ENCODE peak calls at places on chromosomes 3 and 15, in four cellular contexts. I, A, M and V are unnamed samples.

GRCh38 chr3:41808152-41808551 is 153.8 kb downstream of the ULK4 start:
- DNase-seq in A (peak), I (no peak), M (no peak), V (no peak)

GRCh38 chr15:65937476-65937875 is 68.2 kb downstream of the RAB11A start:
- DNase-seq in I (no peak), M (no peak), A (peak), V (no peak)

GRCh38 chr15:48333553-48333952 is 2.3 kb downstream of the DUT start:
- DNase-seq in M (peak), I (no peak), A (no peak), V (no peak)

GRCh38 chr15:71484080-71484479 is 326.3 kb upstream of the NR2E3 start:
- DNase-seq in A (no peak), M (no peak), I (no peak), V (no peak)

GRCh38 chr3:129315386-129315991 is 36.8 kb downstream of the HMCES start:
- DNase-seq in M (peak), I (no peak), A (peak), V (no peak)

GRCh38 chr3:139202226-139202958 is 141.4 kb upstream of the MRPS22 start:
- DNase-seq in M (peak), A (no peak), I (peak), V (peak)

GRCh38 chr3:169664034-169664820 is 715 bp upstream of the MECOM start:
- DNase-seq in A (no peak), M (no peak), I (peak), V (peak)

GRCh38 chr3:4774531-4774930 is 204.7 kb upstream of the BHLHE40 start:
- DNase-seq in I (no peak), A (no peak), M (no peak), V (no peak)

GRCh38 chr3:20079621-20080020 is 39.4 kb downstream of the KAT2B start:
- DNase-seq in A (no peak), M (no peak), I (no peak), V (no peak)

GRCh38 chr3:41907330-41908073 is 54.4 kb downstream of the ULK4 start:
- DNase-seq in M (no peak), A (peak), I (no peak), V (no peak)

GRCh38 chr3:128707935-128708494 is 18.0 kb upstream of the RAB7A start:
- DNase-seq in I (no peak), A (no peak), M (no peak), V (no peak)

GRCh38 chr15:63349156-63349555 is 32.5 kb downstream of the CA12 start:
- DNase-seq in A (no peak), I (no peak), M (no peak), V (no peak)

GRCh38 chr3:16728762-16729745 is 123.8 kb upstream of the DAZL start:
- DNase-seq in I (no peak), M (no peak), A (peak), V (no peak)

GRCh38 chr15:66231421-66232266 is 21.9 kb downstream of the MEGF11 start:
- DNase-seq in I (no peak), M (no peak), A (no peak), V (no peak)

GRCh38 chr15:85742186-85742751 is 52.5 kb downstream of the KLHL25 start:
- DNase-seq in I (no peak), M (no peak), A (peak), V (no peak)

GRCh38 chr15:92645051-92645631 is 10.4 kb downstream of the FAM174B start:
- DNase-seq in I (no peak), A (no peak), M (no peak), V (no peak)

GRCh38 chr3:170437696-170438407 is 19.2 kb downstream of the CLDN11 start:
- DNase-seq in A (no peak), M (peak), I (peak), V (no peak)

GRCh38 chr3:130850044-130850797 is 43.7 kb upstream of the ATP2C1 start:
- DNase-seq in A (peak), M (peak), I (no peak), V (no peak)

GRCh38 chr3:10320320-10320677 is 613 bp downstream of the SEC13 start:
- DNase-seq in M (peak), I (no peak), A (no peak), V (no peak)

GRCh38 chr3:23217872-23218554 is 14.9 kb downstream of the UBE2E2 start:
- DNase-seq in A (peak), I (no peak), M (no peak), V (no peak)

GRCh38 chr3:172980849-172981248 is 160.2 kb downstream of the SPATA16 start:
- DNase-seq in I (no peak), A (no peak), M (no peak), V (no peak)

GRCh38 chr15:88299502-88299901 is 43.0 kb upstream of the NTRK3 start:
- DNase-seq in A (no peak), M (peak), I (no peak), V (no peak)

GRCh38 chr3:187062526-187063177 is 76.6 kb downstream of the RPL39L start:
- DNase-seq in A (peak), I (no peak), M (no peak), V (no peak)

GRCh38 chr3:58657036-58657435 is 9.5 kb downstream of the FAM3D start:
- DNase-seq in M (no peak), I (no peak), A (no peak), V (no peak)

GRCh38 chr3:58651268-58651667 is 15.3 kb downstream of the FAM3D start:
- DNase-seq in M (no peak), I (no peak), A (peak), V (no peak)

GRCh38 chr3:58654466-58654865 is 12.1 kb downstream of the FAM3D start:
- DNase-seq in A (no peak), M (no peak), I (no peak), V (no peak)

GRCh38 chr3:58656631-58657030 is 9.9 kb downstream of the FAM3D start:
- DNase-seq in I (no peak), M (no peak), A (no peak), V (no peak)

DNA sequence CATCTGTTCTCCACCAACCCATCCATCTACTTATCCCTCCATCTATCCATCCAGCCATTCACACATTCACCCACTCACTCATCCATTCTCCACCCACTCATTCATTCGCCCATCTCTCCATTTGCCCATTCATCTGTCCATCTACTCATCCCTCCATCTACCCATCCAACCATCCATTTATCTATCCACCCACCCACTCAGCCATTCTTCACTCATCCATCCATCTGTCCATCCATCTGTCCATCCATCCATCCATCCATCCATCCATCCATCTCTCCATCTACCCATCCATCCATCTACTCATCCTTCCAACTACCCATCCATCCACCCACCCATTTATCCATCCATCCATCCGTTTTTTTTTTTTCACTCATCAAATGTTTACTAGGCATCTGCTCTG is 13.9 kb downstream of the FAM3D start:
- DNase-seq in I (no peak), M (no peak), A (no peak), V (no peak)
- H3K56ac ChIP-seq in I (no peak), M (no peak), A (no peak), V (no peak)

DNA sequence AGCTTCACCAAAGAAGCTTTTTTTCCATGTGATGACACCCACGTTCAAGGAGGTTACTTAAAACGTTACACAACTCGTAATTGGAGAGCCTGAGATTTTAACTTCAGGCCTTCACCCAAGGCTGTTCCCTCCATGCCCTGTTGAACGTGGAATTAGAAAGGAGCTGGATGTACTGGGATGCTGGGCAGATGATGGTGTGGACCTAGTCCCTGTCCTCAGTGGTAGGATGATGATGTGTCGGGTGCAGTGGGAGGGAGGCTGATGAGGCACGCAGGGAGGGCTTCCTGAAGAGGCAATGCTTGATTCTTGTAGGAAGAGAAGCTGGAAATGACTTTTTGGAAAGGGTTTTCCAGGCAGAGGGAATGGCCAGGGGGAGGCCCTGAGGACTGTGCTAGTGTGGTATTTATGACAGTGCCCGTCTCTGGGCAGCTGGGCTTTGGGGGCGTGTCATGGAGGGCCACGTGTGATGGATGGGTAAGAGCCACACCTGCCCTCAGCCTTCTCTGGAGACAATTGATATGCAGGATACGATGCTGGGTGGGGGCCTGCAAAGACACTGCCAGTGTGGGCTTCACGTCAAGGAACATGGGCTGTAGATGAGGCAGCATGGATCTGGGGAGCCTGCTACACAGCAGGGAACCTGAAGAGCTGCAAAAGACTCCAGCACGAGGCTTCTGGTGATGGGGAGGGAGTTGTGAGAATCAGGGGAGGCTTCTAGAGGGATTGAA is 15.3 kb downstream of the SYNM start:
- DNase-seq in A (no peak), M (no peak), I (no peak), V (no peak)
- H3K56ac ChIP-seq in A (no peak), M (no peak), I (no peak), V (no peak)

GRCh38 chr3:66279168-66279567 is 58.4 kb downstream of the SLC25A26 start:
- DNase-seq in M (no peak), A (no peak), I (no peak), V (no peak)

GRCh38 chr3:66271231-66271630 is 50.4 kb downstream of the SLC25A26 start:
- DNase-seq in I (no peak), M (no peak), A (no peak), V (no peak)

GRCh38 chr3:66272016-66272415 is 51.2 kb downstream of the SLC25A26 start:
- DNase-seq in I (no peak), M (no peak), A (no peak), V (no peak)

GRCh38 chr3:66280304-66280703 is 59.5 kb downstream of the SLC25A26 start:
- DNase-seq in M (no peak), I (no peak), A (peak), V (no peak)

GRCh38 chr3:66276705-66277274 is 56.0 kb downstream of the SLC25A26 start:
- DNase-seq in I (peak), M (peak), A (peak), V (peak)
- H3K56ac ChIP-seq in I (no peak), M (no peak), A (no peak), V (no peak)

GRCh38 chr3:15276028-15276717 is 56.2 kb downstream of the SH3BP5 start:
- DNase-seq in A (no peak), I (no peak), M (no peak), V (no peak)
- H3K56ac ChIP-seq in A (no peak), I (no peak), M (no peak), V (no peak)

GRCh38 chr15:86776120-86776519 is 696.4 kb downstream of the AGBL1 start:
- DNase-seq in M (no peak), I (no peak), A (no peak), V (no peak)

GRCh38 chr15:86773766-86774165 is 694.1 kb downstream of the AGBL1 start:
- DNase-seq in M (no peak), I (no peak), A (no peak), V (no peak)

GRCh38 chr15:86772369-86773059 is 692.8 kb downstream of the AGBL1 start:
- DNase-seq in M (no peak), I (no peak), A (no peak), V (no peak)
- H3K56ac ChIP-seq in M (no peak), I (no peak), A (no peak), V (no peak)

GRCh38 chr15:78362716-78363426 is 22.7 kb downstream of the CRABP1 start:
- DNase-seq in A (no peak), I (no peak), M (no peak), V (no peak)
- H3K56ac ChIP-seq in A (no peak), I (no peak), M (no peak), V (no peak)

GRCh38 chr3:94568041-94568440 is 505.2 kb downstream of the NSUN3 start:
- DNase-seq in A (no peak), I (no peak), M (no peak), V (no peak)

GRCh38 chr3:94573337-94573736 is 510.5 kb downstream of the NSUN3 start:
- DNase-seq in M (no peak), I (no peak), A (no peak), V (no peak)
- H3K56ac ChIP-seq in M (no peak), I (no peak), A (no peak), V (no peak)

GRCh38 chr3:18740631-18741583 is 315.8 kb upstream of the SATB1 start:
- DNase-seq in I (no peak), M (no peak), A (no peak), V (no peak)
- H3K56ac ChIP-seq in I (no peak), M (no peak), A (no peak), V (no peak)